ENCODE peak calls at places on chromosome 18, in ten cellular contexts. T is EL; O is NCI-H1694; M is stimulated activated CD4-positive, alpha-beta T cell treated with anti-CD3 and anti-CD28 coated beads, Interleukin-1b, Interleukin-23, amount 100 ng/mL, for 1 hour; L is T-helper 2 cell; X is NCI-H510A treated with DMSO at 0.1 percent for 48 hours; Q is glutamatergic neuron; Z is NCI-H774; A is NCI-H345; F is activated CD4-positive, alpha-beta T cell treated with anti-CD3 and anti-CD28 coated beads, Interleukin-2, amount 10 ng/mL, durations not matched to agents 7 days and 5 days. N is an unnamed sample.

GRCh38 chr18:10051877-10052631 is 138.2 kb downstream of the VAPA start:
- DNase-seq in T (peak), O (no peak), M (no peak), L (no peak), X (no peak), Q (no peak), Z (no peak), A (no peak), F (no peak), N (no peak)

GRCh38 chr18:41881285-41881684 is 73.7 kb upstream of the PIK3C3 start:
- DNase-seq in T (peak), O (no peak), M (no peak), L (no peak), X (no peak), Q (no peak), Z (no peak), A (no peak), F (no peak), N (no peak)

GRCh38 chr18:77100751-77101355 is 31.7 kb downstream of the MBP start:
- DNase-seq in T (no peak), O (no peak), M (no peak), L (no peak), X (no peak), Q (no peak), Z (no peak), A (no peak), F (peak), N (peak)

GRCh38 chr18:7388752-7389151 is 157.9 kb downstream of the LRRC30 start:
- DNase-seq in T (no peak), O (no peak), M (no peak), L (no peak), X (no peak), Q (no peak), Z (no peak), A (peak), F (no peak), N (no peak)

GRCh38 chr18:69755041-69755440 is 192.6 kb downstream of the CD226 start:
- DNase-seq in T (no peak), O (no peak), M (no peak), L (no peak), X (no peak), Q (no peak), Z (no peak), A (no peak), F (no peak), N (no peak)

GRCh38 chr18:21557607-21558253 is 42.8 kb downstream of the ESCO1 start:
- DNase-seq in T (no peak), O (no peak), M (no peak), L (no peak), X (no peak), Q (no peak), Z (no peak), A (no peak), F (no peak), N (no peak)

GRCh38 chr18:58788971-58789797 is 75.5 kb upstream of the ZNF532 start:
- DNase-seq in T (peak), O (no peak), M (no peak), L (no peak), X (no peak), Q (no peak), Z (no peak), A (no peak), F (no peak), N (no peak)

GRCh38 chr18:58541137-58541788 is 87.6 kb downstream of the ALPK2 start:
- DNase-seq in T (peak), O (no peak), M (no peak), L (no peak), X (no peak), Q (no peak), Z (no peak), A (no peak), F (no peak), N (no peak)

GRCh38 chr18:47254341-47254939 is 3.0 kb upstream of the SKOR2 start:
- DNase-seq in T (peak), O (no peak), M (no peak), L (no peak), X (no peak), Q (no peak), Z (no peak), A (no peak), F (peak), N (no peak)

GRCh38 chr18:6355789-6356589 is 58.7 kb downstream of the L3MBTL4 start:
- DNase-seq in T (peak), O (peak), M (no peak), L (no peak), X (no peak), Q (no peak), Z (no peak), A (no peak), F (no peak), N (no peak)

GRCh38 chr18:3970929-3971328 is 484.2 kb downstream of the DLGAP1 start:
- DNase-seq in T (no peak), O (no peak), M (no peak), L (no peak), X (no peak), Q (no peak), Z (no peak), A (no peak), F (no peak), N (no peak)

GRCh38 chr18:77557030-77557429 is 307.4 kb downstream of the GALR1 start:
- DNase-seq in T (no peak), O (no peak), M (no peak), L (no peak), X (no peak), Q (no peak), Z (no peak), A (no peak), F (no peak), N (no peak)

GRCh38 chr18:25053484-25053883 is 298.5 kb downstream of the ZNF521 start:
- DNase-seq in T (no peak), O (no peak), M (no peak), L (no peak), X (no peak), Q (no peak), Z (no peak), A (no peak), F (no peak), N (no peak)

GRCh38 chr18:832085-832681 is 20.1 kb upstream of the YES1 start:
- DNase-seq in T (no peak), O (peak), M (no peak), L (no peak), X (peak), Q (peak), Z (peak), A (peak), F (peak), N (no peak)

GRCh38 chr18:3283908-3284307 is 22.0 kb downstream of the MYL12B start:
- DNase-seq in T (no peak), O (no peak), M (no peak), L (no peak), X (no peak), Q (peak), Z (no peak), A (no peak), F (no peak), N (no peak)

GRCh38 chr18:61785588-61785987 is 107.2 kb downstream of the RNF152 start:
- DNase-seq in T (no peak), O (no peak), M (no peak), L (no peak), X (no peak), Q (no peak), Z (no peak), A (no peak), F (no peak), N (no peak)

GRCh38 chr18:9965711-9966624 is 52.2 kb downstream of the VAPA start:
- DNase-seq in T (peak), O (no peak), M (no peak), L (no peak), X (no peak), Q (no peak), Z (no peak), A (no peak), F (no peak), N (no peak)

GRCh38 chr18:49728542-49728941 is 84.8 kb downstream of the ACAA2 start:
- DNase-seq in T (peak), O (peak), M (no peak), L (no peak), X (peak), Q (peak), Z (peak), A (peak), F (peak), N (no peak)

GRCh38 chr18:62976227-62976626 is 260.9 kb downstream of the PHLPP1 start:
- DNase-seq in T (no peak), O (no peak), M (no peak), L (no peak), X (no peak), Q (no peak), Z (peak), A (peak), F (no peak), N (no peak)

N was measured in activated effector memory CD4-positive, alpha-beta T cell treated with Interleukin-2 at 50 U/mL for 16 hours.